ENCODE peak calls at places on chromosome 13, in eight cellular contexts. One of them, this sample, is unnamed.

GRCh38 chr13:98484289-98485219 is 92.4 kb downstream of the STK24 start:
- DNase-seq in Right ventricle myocardium superior: peak
- DNase-seq in progenitor cell of endocrine pancreas: peak
- DNase-seq in smooth muscle cell of the brain vasculature: peak
- DNase-seq in stimulated activated CD4-positive, alpha-beta T cell treated with anti-CD3 and anti-CD28 coated beads, Interleukin-12 subunit alpha, Interleukin-12 subunit beta, amount 100 ng/mL, for 4 hours: peak
- DNase-seq in IMR-90: peak
- DNase-seq in stimulated activated CD8-positive, alpha-beta memory T cell treated with anti-CD3 and anti-CD28 coated beads, Interleukin-15, amount 100 ng/mL, for 4 hours: peak
- DNase-seq in colonic mucosa: peak
- DNase-seq in this sample: peak

GRCh38 chr13:33403807-33404362 is 118.3 kb upstream of the STARD13 start:
- DNase-seq in stimulated activated CD4-positive, alpha-beta T cell treated with anti-CD3 and anti-CD28 coated beads, Interleukin-12 subunit alpha, Interleukin-12 subunit beta, amount 100 ng/mL, for 4 hours: no peak
- DNase-seq in Right ventricle myocardium superior: no peak
- DNase-seq in colonic mucosa: no peak
- DNase-seq in progenitor cell of endocrine pancreas: no peak
- DNase-seq in IMR-90: no peak
- DNase-seq in stimulated activated CD8-positive, alpha-beta memory T cell treated with anti-CD3 and anti-CD28 coated beads, Interleukin-15, amount 100 ng/mL, for 4 hours: no peak
- DNase-seq in smooth muscle cell of the brain vasculature: no peak
- DNase-seq in this sample: no peak

GRCh38 chr13:45521292-45521691 is 56.6 kb downstream of the COG3 start:
- DNase-seq in colonic mucosa: no peak
- DNase-seq in Right ventricle myocardium superior: no peak
- DNase-seq in IMR-90: peak
- DNase-seq in stimulated activated CD8-positive, alpha-beta memory T cell treated with anti-CD3 and anti-CD28 coated beads, Interleukin-15, amount 100 ng/mL, for 4 hours: no peak
- DNase-seq in smooth muscle cell of the brain vasculature: peak
- DNase-seq in stimulated activated CD4-positive, alpha-beta T cell treated with anti-CD3 and anti-CD28 coated beads, Interleukin-12 subunit alpha, Interleukin-12 subunit beta, amount 100 ng/mL, for 4 hours: no peak
- DNase-seq in progenitor cell of endocrine pancreas: no peak
- DNase-seq in this sample: no peak

GRCh38 chr13:45132384-45133064 is 12.2 kb downstream of the GTF2F2 start:
- DNase-seq in stimulated activated CD4-positive, alpha-beta T cell treated with anti-CD3 and anti-CD28 coated beads, Interleukin-12 subunit alpha, Interleukin-12 subunit beta, amount 100 ng/mL, for 4 hours: no peak
- DNase-seq in smooth muscle cell of the brain vasculature: no peak
- DNase-seq in IMR-90: no peak
- DNase-seq in colonic mucosa: no peak
- DNase-seq in progenitor cell of endocrine pancreas: no peak
- DNase-seq in Right ventricle myocardium superior: no peak
- DNase-seq in stimulated activated CD8-positive, alpha-beta memory T cell treated with anti-CD3 and anti-CD28 coated beads, Interleukin-15, amount 100 ng/mL, for 4 hours: no peak
- DNase-seq in this sample: no peak

GRCh38 chr13:25886438-25887214 is 165.2 kb downstream of the SHISA2 start:
- DNase-seq in IMR-90: peak
- DNase-seq in stimulated activated CD8-positive, alpha-beta memory T cell treated with anti-CD3 and anti-CD28 coated beads, Interleukin-15, amount 100 ng/mL, for 4 hours: no peak
- DNase-seq in colonic mucosa: no peak
- DNase-seq in stimulated activated CD4-positive, alpha-beta T cell treated with anti-CD3 and anti-CD28 coated beads, Interleukin-12 subunit alpha, Interleukin-12 subunit beta, amount 100 ng/mL, for 4 hours: no peak
- DNase-seq in Right ventricle myocardium superior: no peak
- DNase-seq in progenitor cell of endocrine pancreas: no peak
- DNase-seq in smooth muscle cell of the brain vasculature: no peak
- DNase-seq in this sample: no peak

GRCh38 chr13:20702530-20702929 is 969 bp upstream of the IL17D start:
- DNase-seq in Right ventricle myocardium superior: no peak
- DNase-seq in colonic mucosa: peak
- DNase-seq in stimulated activated CD8-positive, alpha-beta memory T cell treated with anti-CD3 and anti-CD28 coated beads, Interleukin-15, amount 100 ng/mL, for 4 hours: no peak
- DNase-seq in progenitor cell of endocrine pancreas: no peak
- DNase-seq in smooth muscle cell of the brain vasculature: no peak
- DNase-seq in IMR-90: peak
- DNase-seq in stimulated activated CD4-positive, alpha-beta T cell treated with anti-CD3 and anti-CD28 coated beads, Interleukin-12 subunit alpha, Interleukin-12 subunit beta, amount 100 ng/mL, for 4 hours: no peak
- DNase-seq in this sample: no peak

GRCh38 chr13:109784590-109785140 is 1.7 kb downstream of the IRS2 start:
- DNase-seq in IMR-90: peak
- DNase-seq in stimulated activated CD8-positive, alpha-beta memory T cell treated with anti-CD3 and anti-CD28 coated beads, Interleukin-15, amount 100 ng/mL, for 4 hours: no peak
- DNase-seq in stimulated activated CD4-positive, alpha-beta T cell treated with anti-CD3 and anti-CD28 coated beads, Interleukin-12 subunit alpha, Interleukin-12 subunit beta, amount 100 ng/mL, for 4 hours: peak
- DNase-seq in progenitor cell of endocrine pancreas: peak
- DNase-seq in colonic mucosa: peak
- DNase-seq in Right ventricle myocardium superior: peak
- DNase-seq in smooth muscle cell of the brain vasculature: no peak
- DNase-seq in this sample: peak

GRCh38 chr13:92390217-92390616 is 836.4 kb upstream of the GPC6 start:
- DNase-seq in IMR-90: no peak
- DNase-seq in Right ventricle myocardium superior: no peak
- DNase-seq in stimulated activated CD4-positive, alpha-beta T cell treated with anti-CD3 and anti-CD28 coated beads, Interleukin-12 subunit alpha, Interleukin-12 subunit beta, amount 100 ng/mL, for 4 hours: no peak
- DNase-seq in stimulated activated CD8-positive, alpha-beta memory T cell treated with anti-CD3 and anti-CD28 coated beads, Interleukin-15, amount 100 ng/mL, for 4 hours: no peak
- DNase-seq in smooth muscle cell of the brain vasculature: no peak
- DNase-seq in progenitor cell of endocrine pancreas: no peak
- DNase-seq in colonic mucosa: no peak
- DNase-seq in this sample: no peak

GRCh38 chr13:95626768-95627167 is 17.7 kb downstream of the DZIP1 start:
- DNase-seq in stimulated activated CD8-positive, alpha-beta memory T cell treated with anti-CD3 and anti-CD28 coated beads, Interleukin-15, amount 100 ng/mL, for 4 hours: no peak
- DNase-seq in Right ventricle myocardium superior: no peak
- DNase-seq in progenitor cell of endocrine pancreas: no peak
- DNase-seq in IMR-90: no peak
- DNase-seq in colonic mucosa: no peak
- DNase-seq in stimulated activated CD4-positive, alpha-beta T cell treated with anti-CD3 and anti-CD28 coated beads, Interleukin-12 subunit alpha, Interleukin-12 subunit beta, amount 100 ng/mL, for 4 hours: no peak
- DNase-seq in smooth muscle cell of the brain vasculature: no peak
- DNase-seq in this sample: no peak

GRCh38 chr13:33015275-33015674 is 948 bp upstream of the KL start:
- DNase-seq in progenitor cell of endocrine pancreas: no peak
- DNase-seq in smooth muscle cell of the brain vasculature: no peak
- DNase-seq in Right ventricle myocardium superior: no peak
- DNase-seq in stimulated activated CD8-positive, alpha-beta memory T cell treated with anti-CD3 and anti-CD28 coated beads, Interleukin-15, amount 100 ng/mL, for 4 hours: no peak
- DNase-seq in IMR-90: no peak
- DNase-seq in colonic mucosa: no peak
- DNase-seq in stimulated activated CD4-positive, alpha-beta T cell treated with anti-CD3 and anti-CD28 coated beads, Interleukin-12 subunit alpha, Interleukin-12 subunit beta, amount 100 ng/mL, for 4 hours: no peak
- DNase-seq in this sample: no peak

GRCh38 chr13:113410472-113411201 is 42.7 kb downstream of the ADPRHL1 start:
- DNase-seq in smooth muscle cell of the brain vasculature: peak
- DNase-seq in stimulated activated CD4-positive, alpha-beta T cell treated with anti-CD3 and anti-CD28 coated beads, Interleukin-12 subunit alpha, Interleukin-12 subunit beta, amount 100 ng/mL, for 4 hours: no peak
- DNase-seq in Right ventricle myocardium superior: peak
- DNase-seq in IMR-90: peak
- DNase-seq in progenitor cell of endocrine pancreas: no peak
- DNase-seq in stimulated activated CD8-positive, alpha-beta memory T cell treated with anti-CD3 and anti-CD28 coated beads, Interleukin-15, amount 100 ng/mL, for 4 hours: no peak
- DNase-seq in colonic mucosa: peak
- DNase-seq in this sample: no peak

GRCh38 chr13:107462501-107462900 is 752.8 kb downstream of the LIG4 start:
- DNase-seq in progenitor cell of endocrine pancreas: no peak
- DNase-seq in smooth muscle cell of the brain vasculature: no peak
- DNase-seq in stimulated activated CD8-positive, alpha-beta memory T cell treated with anti-CD3 and anti-CD28 coated beads, Interleukin-15, amount 100 ng/mL, for 4 hours: no peak
- DNase-seq in Right ventricle myocardium superior: no peak
- DNase-seq in colonic mucosa: no peak
- DNase-seq in IMR-90: peak
- DNase-seq in stimulated activated CD4-positive, alpha-beta T cell treated with anti-CD3 and anti-CD28 coated beads, Interleukin-12 subunit alpha, Interleukin-12 subunit beta, amount 100 ng/mL, for 4 hours: no peak
- DNase-seq in this sample: no peak

GRCh38 chr13:46721054-46721453 is 75.9 kb downstream of the ESD start:
- DNase-seq in progenitor cell of endocrine pancreas: no peak
- DNase-seq in colonic mucosa: peak
- DNase-seq in smooth muscle cell of the brain vasculature: peak
- DNase-seq in stimulated activated CD8-positive, alpha-beta memory T cell treated with anti-CD3 and anti-CD28 coated beads, Interleukin-15, amount 100 ng/mL, for 4 hours: no peak
- DNase-seq in IMR-90: peak
- DNase-seq in stimulated activated CD4-positive, alpha-beta T cell treated with anti-CD3 and anti-CD28 coated beads, Interleukin-12 subunit alpha, Interleukin-12 subunit beta, amount 100 ng/mL, for 4 hours: peak
- DNase-seq in Right ventricle myocardium superior: no peak
- DNase-seq in this sample: peak

GRCh38 chr13:24890256-24890655 is 126.3 kb downstream of the RNF17 start:
- DNase-seq in smooth muscle cell of the brain vasculature: no peak
- DNase-seq in stimulated activated CD4-positive, alpha-beta T cell treated with anti-CD3 and anti-CD28 coated beads, Interleukin-12 subunit alpha, Interleukin-12 subunit beta, amount 100 ng/mL, for 4 hours: no peak
- DNase-seq in stimulated activated CD8-positive, alpha-beta memory T cell treated with anti-CD3 and anti-CD28 coated beads, Interleukin-15, amount 100 ng/mL, for 4 hours: no peak
- DNase-seq in progenitor cell of endocrine pancreas: no peak
- DNase-seq in Right ventricle myocardium superior: no peak
- DNase-seq in IMR-90: no peak
- DNase-seq in colonic mucosa: no peak
- DNase-seq in this sample: no peak

GRCh38 chr13:37640499-37640898 is 41.9 kb upstream of the POSTN start:
- DNase-seq in progenitor cell of endocrine pancreas: no peak
- DNase-seq in IMR-90: peak
- DNase-seq in stimulated activated CD4-positive, alpha-beta T cell treated with anti-CD3 and anti-CD28 coated beads, Interleukin-12 subunit alpha, Interleukin-12 subunit beta, amount 100 ng/mL, for 4 hours: no peak
- DNase-seq in smooth muscle cell of the brain vasculature: peak
- DNase-seq in stimulated activated CD8-positive, alpha-beta memory T cell treated with anti-CD3 and anti-CD28 coated beads, Interleukin-15, amount 100 ng/mL, for 4 hours: no peak
- DNase-seq in Right ventricle myocardium superior: no peak
- DNase-seq in colonic mucosa: no peak
- DNase-seq in this sample: no peak

GRCh38 chr13:46473806-46474205 is 79.2 kb upstream of the LRCH1 start:
- DNase-seq in progenitor cell of endocrine pancreas: no peak
- DNase-seq in smooth muscle cell of the brain vasculature: no peak
- DNase-seq in colonic mucosa: no peak
- DNase-seq in Right ventricle myocardium superior: no peak
- DNase-seq in stimulated activated CD8-positive, alpha-beta memory T cell treated with anti-CD3 and anti-CD28 coated beads, Interleukin-15, amount 100 ng/mL, for 4 hours: no peak
- DNase-seq in stimulated activated CD4-positive, alpha-beta T cell treated with anti-CD3 and anti-CD28 coated beads, Interleukin-12 subunit alpha, Interleukin-12 subunit beta, amount 100 ng/mL, for 4 hours: no peak
- DNase-seq in IMR-90: no peak
- DNase-seq in this sample: no peak

GRCh38 chr13:66992183-66992582 is 238.0 kb downstream of the PCDH9 start:
- DNase-seq in smooth muscle cell of the brain vasculature: peak
- DNase-seq in stimulated activated CD4-positive, alpha-beta T cell treated with anti-CD3 and anti-CD28 coated beads, Interleukin-12 subunit alpha, Interleukin-12 subunit beta, amount 100 ng/mL, for 4 hours: no peak
- DNase-seq in stimulated activated CD8-positive, alpha-beta memory T cell treated with anti-CD3 and anti-CD28 coated beads, Interleukin-15, amount 100 ng/mL, for 4 hours: no peak
- DNase-seq in IMR-90: peak
- DNase-seq in Right ventricle myocardium superior: no peak
- DNase-seq in progenitor cell of endocrine pancreas: no peak
- DNase-seq in colonic mucosa: no peak
- DNase-seq in this sample: no peak

GRCh38 chr13:40113644-40114304 is 458.3 kb downstream of the COG6 start:
- DNase-seq in stimulated activated CD8-positive, alpha-beta memory T cell treated with anti-CD3 and anti-CD28 coated beads, Interleukin-15, amount 100 ng/mL, for 4 hours: no peak
- DNase-seq in progenitor cell of endocrine pancreas: no peak
- DNase-seq in stimulated activated CD4-positive, alpha-beta T cell treated with anti-CD3 and anti-CD28 coated beads, Interleukin-12 subunit alpha, Interleukin-12 subunit beta, amount 100 ng/mL, for 4 hours: no peak
- DNase-seq in IMR-90: no peak
- DNase-seq in Right ventricle myocardium superior: no peak
- DNase-seq in colonic mucosa: no peak
- DNase-seq in smooth muscle cell of the brain vasculature: no peak
- DNase-seq in this sample: no peak

GRCh38 chr13:21075303-21076264 is 14.2 kb upstream of the LATS2 start:
- DNase-seq in smooth muscle cell of the brain vasculature: no peak
- DNase-seq in stimulated activated CD8-positive, alpha-beta memory T cell treated with anti-CD3 and anti-CD28 coated beads, Interleukin-15, amount 100 ng/mL, for 4 hours: no peak
- DNase-seq in colonic mucosa: no peak
- DNase-seq in Right ventricle myocardium superior: peak
- DNase-seq in IMR-90: no peak
- DNase-seq in progenitor cell of endocrine pancreas: peak
- DNase-seq in stimulated activated CD4-positive, alpha-beta T cell treated with anti-CD3 and anti-CD28 coated beads, Interleukin-12 subunit alpha, Interleukin-12 subunit beta, amount 100 ng/mL, for 4 hours: peak
- DNase-seq in this sample: peak

GRCh38 chr13:29901714-29902631 is 51.6 kb upstream of the UBL3 start:
- DNase-seq in stimulated activated CD4-positive, alpha-beta T cell treated with anti-CD3 and anti-CD28 coated beads, Interleukin-12 subunit alpha, Interleukin-12 subunit beta, amount 100 ng/mL, for 4 hours: no peak
- DNase-seq in Right ventricle myocardium superior: no peak
- DNase-seq in smooth muscle cell of the brain vasculature: peak
- DNase-seq in stimulated activated CD8-positive, alpha-beta memory T cell treated with anti-CD3 and anti-CD28 coated beads, Interleukin-15, amount 100 ng/mL, for 4 hours: no peak
- DNase-seq in IMR-90: peak
- DNase-seq in colonic mucosa: peak
- DNase-seq in progenitor cell of endocrine pancreas: no peak
- DNase-seq in this sample: no peak

GRCh38 chr13:79709526-79709925 is 228.6 kb downstream of the NDFIP2 start:
- DNase-seq in Right ventricle myocardium superior: no peak
- DNase-seq in IMR-90: peak
- DNase-seq in smooth muscle cell of the brain vasculature: no peak
- DNase-seq in colonic mucosa: no peak
- DNase-seq in stimulated activated CD4-positive, alpha-beta T cell treated with anti-CD3 and anti-CD28 coated beads, Interleukin-12 subunit alpha, Interleukin-12 subunit beta, amount 100 ng/mL, for 4 hours: no peak
- DNase-seq in stimulated activated CD8-positive, alpha-beta memory T cell treated with anti-CD3 and anti-CD28 coated beads, Interleukin-15, amount 100 ng/mL, for 4 hours: no peak
- DNase-seq in progenitor cell of endocrine pancreas: no peak
- DNase-seq in this sample: no peak

GRCh38 chr13:49292742-49293498 is 45.2 kb downstream of the CDADC1 start:
- DNase-seq in stimulated activated CD8-positive, alpha-beta memory T cell treated with anti-CD3 and anti-CD28 coated beads, Interleukin-15, amount 100 ng/mL, for 4 hours: no peak
- DNase-seq in progenitor cell of endocrine pancreas: no peak
- DNase-seq in stimulated activated CD4-positive, alpha-beta T cell treated with anti-CD3 and anti-CD28 coated beads, Interleukin-12 subunit alpha, Interleukin-12 subunit beta, amount 100 ng/mL, for 4 hours: no peak
- DNase-seq in IMR-90: peak
- DNase-seq in Right ventricle myocardium superior: peak
- DNase-seq in smooth muscle cell of the brain vasculature: peak
- DNase-seq in colonic mucosa: no peak
- DNase-seq in this sample: no peak

GRCh38 chr13:73610799-73611592 is 523.2 kb downstream of the KLF12 start:
- DNase-seq in smooth muscle cell of the brain vasculature: no peak
- DNase-seq in Right ventricle myocardium superior: no peak
- DNase-seq in colonic mucosa: no peak
- DNase-seq in stimulated activated CD8-positive, alpha-beta memory T cell treated with anti-CD3 and anti-CD28 coated beads, Interleukin-15, amount 100 ng/mL, for 4 hours: no peak
- DNase-seq in IMR-90: no peak
- DNase-seq in progenitor cell of endocrine pancreas: no peak
- DNase-seq in stimulated activated CD4-positive, alpha-beta T cell treated with anti-CD3 and anti-CD28 coated beads, Interleukin-12 subunit alpha, Interleukin-12 subunit beta, amount 100 ng/mL, for 4 hours: no peak
- DNase-seq in this sample: no peak

This sample was measured in neural crest cell.